ENCODE peak calls at places on chromosomes 12 and 14, in six cellular contexts. One of them, this sample, is unnamed.
A peak's percentile ranks its signal among the peaks of the same experiment; 100 is the strongest.

GRCh38 chr14:77761205-77761931 is 412 bp upstream of the SNW1 start:
- DNase-seq in AG10803: peak; percentile 65
- DNase-seq in SW480: peak; percentile 54
- DNase-seq in stimulated activated naive B cell treated with anti-CD40 and anti-IgM and Interleukin-4, amounts not matched to agents 10 μg/mL and 1 μg/mL and 100 μg/mL, for 72 hours: no peak
- DNase-seq in H9: peak; percentile 64
- DNase-seq in activated T-helper 1 cell treated with Interleukin-2 at 50 U/mL for 16 hours: no peak
- DNase-seq in this sample: no peak

GRCh38 chr12:19140381-19141236 is 11.1 kb downstream of the PLEKHA5 start:
- DNase-seq in stimulated activated naive B cell treated with anti-CD40 and anti-IgM and Interleukin-4, amounts not matched to agents 10 μg/mL and 1 μg/mL and 100 μg/mL, for 72 hours: no peak
- DNase-seq in SW480: no peak
- DNase-seq in activated T-helper 1 cell treated with Interleukin-2 at 50 U/mL for 16 hours: no peak
- DNase-seq in AG10803: no peak
- DNase-seq in H9: no peak
- DNase-seq in this sample: no peak

GRCh38 chr14:101903111-101903561 is 61.2 kb upstream of the DYNC1H1 start:
- DNase-seq in activated T-helper 1 cell treated with Interleukin-2 at 50 U/mL for 16 hours: no peak
- DNase-seq in H9: no peak
- DNase-seq in SW480: no peak
- DNase-seq in AG10803: no peak
- DNase-seq in stimulated activated naive B cell treated with anti-CD40 and anti-IgM and Interleukin-4, amounts not matched to agents 10 μg/mL and 1 μg/mL and 100 μg/mL, for 72 hours: no peak
- DNase-seq in this sample: no peak

GRCh38 chr12:111066744-111067437 is 146.5 kb upstream of the MYL2 start:
- DNase-seq in activated T-helper 1 cell treated with Interleukin-2 at 50 U/mL for 16 hours: no peak
- DNase-seq in SW480: peak; percentile 36
- DNase-seq in stimulated activated naive B cell treated with anti-CD40 and anti-IgM and Interleukin-4, amounts not matched to agents 10 μg/mL and 1 μg/mL and 100 μg/mL, for 72 hours: no peak
- DNase-seq in AG10803: no peak
- DNase-seq in H9: peak; percentile 58
- DNase-seq in this sample: no peak

GRCh38 chr12:50637870-50638481 is 125.9 kb upstream of the ATF1 start:
- DNase-seq in SW480: peak; percentile 71
- DNase-seq in H9: no peak
- DNase-seq in activated T-helper 1 cell treated with Interleukin-2 at 50 U/mL for 16 hours: no peak
- DNase-seq in AG10803: peak; percentile 63
- DNase-seq in stimulated activated naive B cell treated with anti-CD40 and anti-IgM and Interleukin-4, amounts not matched to agents 10 μg/mL and 1 μg/mL and 100 μg/mL, for 72 hours: no peak
- DNase-seq in this sample: no peak

GRCh38 chr14:64855732-64856527 is 23.8 kb downstream of the SPTB start:
- DNase-seq in SW480: no peak
- DNase-seq in activated T-helper 1 cell treated with Interleukin-2 at 50 U/mL for 16 hours: no peak
- DNase-seq in H9: no peak
- DNase-seq in stimulated activated naive B cell treated with anti-CD40 and anti-IgM and Interleukin-4, amounts not matched to agents 10 μg/mL and 1 μg/mL and 100 μg/mL, for 72 hours: no peak
- DNase-seq in AG10803: no peak
- DNase-seq in this sample: no peak

GRCh38 chr14:99380991-99381687 is 99.5 kb downstream of the SETD3 start:
- DNase-seq in activated T-helper 1 cell treated with Interleukin-2 at 50 U/mL for 16 hours: no peak
- DNase-seq in AG10803: no peak
- DNase-seq in stimulated activated naive B cell treated with anti-CD40 and anti-IgM and Interleukin-4, amounts not matched to agents 10 μg/mL and 1 μg/mL and 100 μg/mL, for 72 hours: no peak
- DNase-seq in SW480: no peak
- DNase-seq in H9: no peak
- DNase-seq in this sample: no peak

GRCh38 chr14:100282083-100282350 is 24.2 kb downstream of the SLC25A29 start:
- DNase-seq in stimulated activated naive B cell treated with anti-CD40 and anti-IgM and Interleukin-4, amounts not matched to agents 10 μg/mL and 1 μg/mL and 100 μg/mL, for 72 hours: no peak
- DNase-seq in AG10803: no peak
- DNase-seq in H9: no peak
- DNase-seq in SW480: no peak
- DNase-seq in activated T-helper 1 cell treated with Interleukin-2 at 50 U/mL for 16 hours: no peak
- DNase-seq in this sample: no peak

GRCh38 chr12:8065991-8066594 is at the start of gene C3AR1:
- DNase-seq in stimulated activated naive B cell treated with anti-CD40 and anti-IgM and Interleukin-4, amounts not matched to agents 10 μg/mL and 1 μg/mL and 100 μg/mL, for 72 hours: no peak
- DNase-seq in H9: no peak
- DNase-seq in activated T-helper 1 cell treated with Interleukin-2 at 50 U/mL for 16 hours: peak; percentile 29
- DNase-seq in AG10803: peak; percentile 53
- DNase-seq in SW480: peak; percentile 70
- DNase-seq in this sample: peak; percentile 59

This sample was measured in effector memory CD4-positive, alpha-beta T cell.